ENCODE peak calls at places on chromosomes 13 and 19, in seven cellular contexts. One of them, this sample, is unnamed.

GRCh38 chr19:18488838-18489626 is 32.8 kb downstream of the ELL start:
- DNase-seq in GM12878: no peak
- DNase-seq in HCT116: no peak
- DNase-seq in H1: no peak
- DNase-seq in K562: peak
- DNase-seq in SK-N-SH: peak
- DNase-seq in HepG2: peak
- DNase-seq in this sample: peak

GRCh38 chr13:97122381-97122996 is 99.6 kb upstream of the MBNL2 start:
- DNase-seq in GM12878: no peak
- DNase-seq in HCT116: peak
- DNase-seq in H1: no peak
- DNase-seq in K562: no peak
- DNase-seq in SK-N-SH: no peak
- DNase-seq in HepG2: no peak
- DNase-seq in this sample: no peak

GRCh38 chr19:28350673-28351072 is 862.3 kb downstream of the UQCRFS1 start:
- DNase-seq in GM12878: no peak
- DNase-seq in HCT116: no peak
- DNase-seq in H1: no peak
- DNase-seq in K562: no peak
- DNase-seq in SK-N-SH: no peak
- DNase-seq in HepG2: no peak
- DNase-seq in this sample: no peak

GRCh38 chr19:3464797-3465235 is 15.5 kb downstream of the SMIM24 start:
- DNase-seq in GM12878: no peak
- DNase-seq in HCT116: no peak
- DNase-seq in H1: no peak
- DNase-seq in K562: peak
- DNase-seq in SK-N-SH: no peak
- DNase-seq in HepG2: no peak
- DNase-seq in this sample: no peak

GRCh38 chr19:33906578-33907335 is 110.1 kb downstream of the KCTD15 start:
- DNase-seq in GM12878: no peak
- DNase-seq in HCT116: no peak
- DNase-seq in H1: no peak
- DNase-seq in K562: no peak
- DNase-seq in SK-N-SH: no peak
- DNase-seq in HepG2: peak
- DNase-seq in this sample: peak

GRCh38 chr19:41025871-41026270 is 34.8 kb downstream of the CYP2B6 start:
- DNase-seq in GM12878: no peak
- DNase-seq in HCT116: no peak
- DNase-seq in H1: no peak
- DNase-seq in K562: no peak
- DNase-seq in SK-N-SH: no peak
- DNase-seq in HepG2: no peak
- DNase-seq in this sample: no peak

GRCh38 chr13:91216928-91217700 is 130.4 kb upstream of the MIR17HG start:
- DNase-seq in GM12878: no peak
- DNase-seq in HCT116: no peak
- DNase-seq in H1: no peak
- DNase-seq in K562: no peak
- DNase-seq in SK-N-SH: no peak
- DNase-seq in HepG2: no peak
- DNase-seq in this sample: peak

GRCh38 chr13:74132768-74133656 is 1.2 kb downstream of the KLF12 start:
- DNase-seq in GM12878: no peak
- DNase-seq in HCT116: no peak
- DNase-seq in H1: no peak
- DNase-seq in K562: no peak
- DNase-seq in SK-N-SH: peak
- DNase-seq in HepG2: no peak
- DNase-seq in this sample: no peak

GRCh38 chr13:32537580-32538233 is 888 bp downstream of the N4BP2L2 start:
- DNase-seq in GM12878: no peak
- DNase-seq in HCT116: peak
- DNase-seq in H1: no peak
- DNase-seq in K562: peak
- DNase-seq in SK-N-SH: no peak
- DNase-seq in HepG2: no peak
- DNase-seq in this sample: no peak

GRCh38 chr13:48978942-48979601 is 3.4 kb downstream of the FNDC3A start:
- DNase-seq in GM12878: no peak
- DNase-seq in HCT116: no peak
- DNase-seq in H1: no peak
- DNase-seq in K562: no peak
- DNase-seq in SK-N-SH: no peak
- DNase-seq in HepG2: no peak
- DNase-seq in this sample: no peak

GRCh38 chr19:604355-604754 is 14.7 kb downstream of the HCN2 start:
- DNase-seq in GM12878: no peak
- DNase-seq in HCT116: no peak
- DNase-seq in H1: no peak
- DNase-seq in K562: peak
- DNase-seq in SK-N-SH: peak
- DNase-seq in HepG2: no peak
- DNase-seq in this sample: no peak

GRCh38 chr19:9597027-9597426 is 12.7 kb upstream of the ZNF121 start:
- DNase-seq in GM12878: no peak
- DNase-seq in HCT116: peak
- DNase-seq in H1: no peak
- DNase-seq in K562: no peak
- DNase-seq in SK-N-SH: no peak
- DNase-seq in HepG2: no peak
- DNase-seq in this sample: no peak

GRCh38 chr19:21934593-21934992 is 76.2 kb downstream of the ZNF208 start:
- DNase-seq in GM12878: no peak
- DNase-seq in HCT116: no peak
- DNase-seq in H1: no peak
- DNase-seq in K562: no peak
- DNase-seq in SK-N-SH: no peak
- DNase-seq in HepG2: no peak
- DNase-seq in this sample: no peak

GRCh38 chr13:96090240-96091101 is 564 bp downstream of the HS6ST3 start:
- DNase-seq in GM12878: no peak
- DNase-seq in HCT116: no peak
- DNase-seq in H1: no peak
- DNase-seq in K562: peak
- DNase-seq in SK-N-SH: peak
- DNase-seq in HepG2: no peak
- DNase-seq in this sample: peak

GRCh38 chr13:113749956-113750355 is 9.1 kb upstream of the TMEM255B start:
- DNase-seq in GM12878: no peak
- DNase-seq in HCT116: no peak
- DNase-seq in H1: no peak
- DNase-seq in K562: no peak
- DNase-seq in SK-N-SH: no peak
- DNase-seq in HepG2: no peak
- DNase-seq in this sample: no peak

GRCh38 chr19:2176336-2176994 is 12.7 kb downstream of the DOT1L start:
- DNase-seq in GM12878: no peak
- DNase-seq in HCT116: no peak
- DNase-seq in H1: no peak
- DNase-seq in K562: no peak
- DNase-seq in SK-N-SH: no peak
- DNase-seq in HepG2: no peak
- DNase-seq in this sample: no peak

GRCh38 chr13:77184455-77184854 is 142.4 kb downstream of the MYCBP2 start:
- DNase-seq in GM12878: peak
- DNase-seq in HCT116: no peak
- DNase-seq in H1: no peak
- DNase-seq in K562: no peak
- DNase-seq in SK-N-SH: no peak
- DNase-seq in HepG2: no peak
- DNase-seq in this sample: no peak

GRCh38 chr19:55315956-55316525 is 9.1 kb downstream of the TMEM150B start:
- DNase-seq in GM12878: no peak
- DNase-seq in HCT116: no peak
- DNase-seq in H1: no peak
- DNase-seq in K562: no peak
- DNase-seq in SK-N-SH: no peak
- DNase-seq in HepG2: no peak
- DNase-seq in this sample: no peak

GRCh38 chr13:30816733-30817132 is 81.4 kb downstream of the ALOX5AP start:
- DNase-seq in GM12878: no peak
- DNase-seq in HCT116: no peak
- DNase-seq in H1: no peak
- DNase-seq in K562: no peak
- DNase-seq in SK-N-SH: no peak
- DNase-seq in HepG2: no peak
- DNase-seq in this sample: no peak

GRCh38 chr19:41535029-41535622 is 40.8 kb upstream of the CEACAM21 start:
- DNase-seq in GM12878: peak
- DNase-seq in HCT116: no peak
- DNase-seq in H1: no peak
- DNase-seq in K562: no peak
- DNase-seq in SK-N-SH: no peak
- DNase-seq in HepG2: no peak
- DNase-seq in this sample: no peak

GRCh38 chr19:53183146-53183545 is 10.0 kb downstream of the ZNF665 start:
- DNase-seq in GM12878: no peak
- DNase-seq in HCT116: no peak
- DNase-seq in H1: no peak
- DNase-seq in K562: no peak
- DNase-seq in SK-N-SH: no peak
- DNase-seq in HepG2: no peak
- DNase-seq in this sample: no peak
- TF ChIP-seq JUND in GM12878: no peak
- TF ChIP-seq JUND in HCT116: no peak
- TF ChIP-seq JUND in H1: no peak
- TF ChIP-seq JUND in K562: no peak
- TF ChIP-seq JUND in SK-N-SH: peak
- TF ChIP-seq JUND in HepG2: no peak
- TF ChIP-seq JUND in this sample: no peak

DNA sequence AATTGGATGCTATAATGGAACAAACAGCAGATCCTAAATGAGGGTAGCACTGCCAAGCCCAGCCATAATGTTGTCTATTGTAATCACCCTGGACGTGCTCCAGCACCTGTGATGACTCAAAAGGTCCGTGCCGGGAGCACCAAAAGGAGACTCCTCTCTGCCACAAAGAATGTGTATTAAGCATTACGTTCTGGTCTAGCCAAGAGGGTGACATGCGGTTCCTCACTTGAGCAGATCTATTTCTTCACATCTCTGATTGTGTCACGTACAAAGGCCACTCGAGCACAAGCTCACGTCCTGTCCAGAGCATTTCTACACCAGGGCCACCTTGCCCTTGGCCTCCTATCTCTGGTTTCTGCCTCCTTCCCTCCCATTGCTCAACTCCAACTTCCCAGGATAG is 219.9 kb upstream of the IRS2 start:
- DNase-seq in GM12878: no peak
- DNase-seq in HCT116: peak
- DNase-seq in H1: no peak
- DNase-seq in K562: no peak
- DNase-seq in SK-N-SH: no peak
- DNase-seq in HepG2: no peak
- DNase-seq in this sample: no peak
- TF ChIP-seq JUND in GM12878: no peak
- TF ChIP-seq JUND in HCT116: peak
- TF ChIP-seq JUND in H1: no peak
- TF ChIP-seq JUND in K562: no peak
- TF ChIP-seq JUND in SK-N-SH: peak
- TF ChIP-seq JUND in HepG2: no peak
- TF ChIP-seq JUND in this sample: no peak

DNA sequence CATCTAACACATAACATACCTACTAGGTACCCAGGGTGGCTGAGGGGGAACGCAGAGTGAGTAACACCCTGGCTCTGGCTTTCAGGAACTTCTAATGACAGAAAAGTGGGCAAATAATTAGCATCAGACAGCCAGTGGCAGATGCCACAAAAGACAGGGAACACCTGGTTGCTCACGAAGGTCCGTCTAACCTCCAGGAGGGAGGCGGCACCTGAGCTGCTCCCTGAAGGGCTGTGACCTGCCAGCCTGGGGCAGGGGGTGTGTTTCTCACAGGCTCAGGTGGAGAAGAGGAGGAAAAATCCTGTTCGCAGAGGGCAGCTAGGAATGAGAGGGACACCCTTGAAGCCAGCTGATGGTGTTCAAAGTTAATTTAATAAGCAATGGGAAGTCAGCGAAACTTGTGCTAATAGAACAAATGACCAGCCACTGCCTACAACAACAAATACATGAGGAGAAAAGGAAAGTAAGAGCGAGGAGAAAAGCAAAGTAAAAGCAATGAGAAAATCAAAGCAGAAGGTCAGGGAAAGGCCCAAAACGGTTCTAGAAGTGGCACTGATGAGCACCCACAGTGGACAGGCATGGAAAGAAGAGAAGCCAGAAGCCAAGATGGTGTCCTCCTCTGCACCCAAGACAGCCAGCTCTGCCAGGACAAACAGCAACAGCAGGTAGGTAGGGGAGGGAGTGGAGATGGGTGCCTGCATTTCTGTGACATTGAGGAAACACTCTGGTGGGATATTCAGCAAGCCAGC is 87.3 kb downstream of the STK24 start:
- DNase-seq in GM12878: no peak
- DNase-seq in HCT116: no peak
- DNase-seq in H1: no peak
- DNase-seq in K562: no peak
- DNase-seq in SK-N-SH: peak
- DNase-seq in HepG2: no peak
- DNase-seq in this sample: no peak
- TF ChIP-seq JUND in GM12878: no peak
- TF ChIP-seq JUND in HCT116: no peak
- TF ChIP-seq JUND in H1: no peak
- TF ChIP-seq JUND in K562: no peak
- TF ChIP-seq JUND in SK-N-SH: no peak
- TF ChIP-seq JUND in HepG2: no peak
- TF ChIP-seq JUND in this sample: no peak

GRCh38 chr13:112684041-112684440 is 5.8 kb upstream of the ATP11A start:
- DNase-seq in GM12878: no peak
- DNase-seq in HCT116: no peak
- DNase-seq in H1: no peak
- DNase-seq in K562: no peak
- DNase-seq in SK-N-SH: no peak
- DNase-seq in HepG2: no peak
- DNase-seq in this sample: no peak

GRCh38 chr13:112684444-112684843 is 5.4 kb upstream of the ATP11A start:
- DNase-seq in GM12878: no peak
- DNase-seq in HCT116: no peak
- DNase-seq in H1: no peak
- DNase-seq in K562: no peak
- DNase-seq in SK-N-SH: no peak
- DNase-seq in HepG2: no peak
- DNase-seq in this sample: no peak

GRCh38 chr13:112686987-112687386 is 2.9 kb upstream of the ATP11A start:
- DNase-seq in GM12878: no peak
- DNase-seq in HCT116: no peak
- DNase-seq in H1: no peak
- DNase-seq in K562: no peak
- DNase-seq in SK-N-SH: no peak
- DNase-seq in HepG2: no peak
- DNase-seq in this sample: no peak

GRCh38 chr13:112686364-112686763 is 3.5 kb upstream of the ATP11A start:
- DNase-seq in GM12878: no peak
- DNase-seq in HCT116: no peak
- DNase-seq in H1: no peak
- DNase-seq in K562: no peak
- DNase-seq in SK-N-SH: no peak
- DNase-seq in HepG2: no peak
- DNase-seq in this sample: no peak

GRCh38 chr13:112685856-112686255 is 4.0 kb upstream of the ATP11A start:
- DNase-seq in GM12878: no peak
- DNase-seq in HCT116: no peak
- DNase-seq in H1: no peak
- DNase-seq in K562: no peak
- DNase-seq in SK-N-SH: no peak
- DNase-seq in HepG2: no peak
- DNase-seq in this sample: no peak
- TF ChIP-seq JUND in GM12878: no peak
- TF ChIP-seq JUND in HCT116: no peak
- TF ChIP-seq JUND in H1: no peak
- TF ChIP-seq JUND in K562: no peak
- TF ChIP-seq JUND in SK-N-SH: no peak
- TF ChIP-seq JUND in HepG2: no peak
- TF ChIP-seq JUND in this sample: no peak